ENCODE peak calls at places on chromosome 16, in four cellular contexts. T is IMR-90, E is HepG2, N is K562. Z is an unnamed sample.

GRCh38 chr16:68388124-68388523 is 60.2 kb downstream of the SMPD3 start:
- DNase-seq in T (no peak), E (no peak), N (no peak), Z (no peak)

GRCh38 chr16:4260360-4260759 is 12.5 kb downstream of the TFAP4 start:
- DNase-seq in T (no peak), E (no peak), N (no peak), Z (no peak)

GRCh38 chr16:31179153-31179746 is 689 bp upstream of the FUS start:
- DNase-seq in T (no peak), E (no peak), N (peak; percentile 42), Z (no peak)

GRCh38 chr16:83561876-83562275 is 245.9 kb upstream of the HSBP1 start:
- DNase-seq in T (peak; percentile 40), E (peak; percentile 13), N (peak; percentile 21), Z (no peak)

GRCh38 chr16:30902070-30902972 is 5.9 kb downstream of the CTF1 start:
- DNase-seq in T (peak; percentile 63), E (peak; percentile 33), N (peak; percentile 88), Z (peak; percentile 82)

GRCh38 chr16:88461291-88462269 is 8.5 kb downstream of the ZFPM1 start:
- DNase-seq in T (no peak), E (no peak), N (peak; percentile 81), Z (no peak)

GRCh38 chr16:51144203-51144602 is 6.9 kb downstream of the SALL1 start:
- DNase-seq in T (no peak), E (no peak), N (no peak), Z (no peak)

GRCh38 chr16:324451-325334 is 27.8 kb downstream of the AXIN1 start:
- DNase-seq in T (no peak), E (no peak), N (peak; percentile 89), Z (no peak)

GRCh38 chr16:10408824-10409381 is 23.0 kb downstream of the ATF7IP2 start:
- DNase-seq in T (no peak), E (peak; percentile 38), N (no peak), Z (peak; percentile 49)

GRCh38 chr16:55495616-55496289 is 13.1 kb upstream of the LPCAT2 start:
- DNase-seq in T (peak; percentile 85), E (peak; percentile 65), N (no peak), Z (no peak)

GRCh38 chr16:8634991-8635736 is 13.7 kb downstream of the METTL22 start:
- DNase-seq in T (peak; percentile 28), E (peak; percentile 66), N (peak; percentile 69), Z (peak; percentile 64)

GRCh38 chr16:67969286-67970039 is 1.0 kb upstream of the SLC12A4 start:
- DNase-seq in T (no peak), E (peak; percentile 72), N (peak; percentile 66), Z (no peak)

GRCh38 chr16:31072540-31073072 is 1.4 kb downstream of the ZNF668 start:
- DNase-seq in T (peak; percentile 69), E (peak; percentile 27), N (peak; percentile 62), Z (peak; percentile 46)

GRCh38 chr16:11857161-11857560 is 5.8 kb upstream of the RSL1D1 start:
- DNase-seq in T (peak; percentile 70), E (no peak), N (no peak), Z (no peak)

GRCh38 chr16:88353232-88353631 is 29.5 kb upstream of the ZNF469 start:
- DNase-seq in T (no peak), E (no peak), N (no peak), Z (no peak)

GRCh38 chr16:58339452-58339938 is 44.7 kb upstream of the PRSS54 start:
- DNase-seq in T (no peak), E (peak; percentile 41), N (no peak), Z (peak; percentile 58)

GRCh38 chr16:3783516-3783915 is 66.2 kb upstream of the TRAP1 start:
- DNase-seq in T (no peak), E (no peak), N (no peak), Z (no peak)

GRCh38 chr16:47928008-47928407 is 227.8 kb downstream of the ABCC12 start:
- DNase-seq in T (no peak), E (peak; percentile 44), N (peak; percentile 25), Z (no peak)

GRCh38 chr16:17227278-17227677 is 243.5 kb downstream of the XYLT1 start:
- DNase-seq in T (no peak), E (no peak), N (no peak), Z (no peak)

GRCh38 chr16:87437327-87437726 is 45.2 kb downstream of the MAP1LC3B start:
- DNase-seq in T (no peak), E (no peak), N (no peak), Z (no peak)

GRCh38 chr16:27303256-27304100 is 10.3 kb upstream of the IL4R start:
- DNase-seq in T (no peak), E (no peak), N (no peak), Z (no peak)

GRCh38 chr16:2422123-2422867 is 7.0 kb upstream of the CCNF start:
- DNase-seq in T (no peak), E (no peak), N (no peak), Z (no peak)

GRCh38 chr16:67948015-67948414 is 4.1 kb upstream of the LCAT start:
- DNase-seq in T (no peak), E (no peak), N (no peak), Z (no peak)

GRCh38 chr16:21159281-21159951 is 942 bp downstream of the LDAF1 start:
- DNase-seq in T (no peak), E (no peak), N (peak; percentile 41), Z (no peak)

GRCh38 chr16:1216681-1217400 is 8.2 kb downstream of the TPSG1 start:
- DNase-seq in T (no peak), E (no peak), N (no peak), Z (no peak)

GRCh38 chr16:11575223-11575589 is 11.5 kb downstream of the LITAF start:
- DNase-seq in T (no peak), E (no peak), N (no peak), Z (no peak)

GRCh38 chr16:73202176-73202729 is 154.3 kb upstream of the ZFHX3 start:
- DNase-seq in T (peak; percentile 97), E (peak; percentile 55), N (no peak), Z (peak; percentile 16)

GRCh38 chr16:20166531-20167235 is 93.0 kb upstream of the GPR139 start:
- DNase-seq in T (no peak), E (no peak), N (no peak), Z (no peak)

GRCh38 chr16:44655-45054 is 8.8 kb downstream of the POLR3K start:
- DNase-seq in T (no peak), E (no peak), N (no peak), Z (no peak)

GRCh38 chr16:48629531-48629930 is 19.6 kb upstream of the N4BP1 start:
- DNase-seq in T (no peak), E (no peak), N (no peak), Z (no peak)

GRCh38 chr16:85661131-85662035 is 27.4 kb downstream of the GINS2 start:
- DNase-seq in T (no peak), E (no peak), N (no peak), Z (no peak)

GRCh38 chr16:85657996-85658395 is 30.8 kb downstream of the GINS2 start:
- DNase-seq in T (no peak), E (no peak), N (no peak), Z (no peak)

GRCh38 chr16:85659805-85660511 is 28.8 kb downstream of the GINS2 start:
- DNase-seq in T (peak; percentile 41), E (peak; percentile 39), N (peak; percentile 84), Z (peak; percentile 88)

GRCh38 chr16:85658504-85659326 is 30.0 kb downstream of the GINS2 start:
- DNase-seq in T (no peak), E (no peak), N (no peak), Z (no peak)

DNA sequence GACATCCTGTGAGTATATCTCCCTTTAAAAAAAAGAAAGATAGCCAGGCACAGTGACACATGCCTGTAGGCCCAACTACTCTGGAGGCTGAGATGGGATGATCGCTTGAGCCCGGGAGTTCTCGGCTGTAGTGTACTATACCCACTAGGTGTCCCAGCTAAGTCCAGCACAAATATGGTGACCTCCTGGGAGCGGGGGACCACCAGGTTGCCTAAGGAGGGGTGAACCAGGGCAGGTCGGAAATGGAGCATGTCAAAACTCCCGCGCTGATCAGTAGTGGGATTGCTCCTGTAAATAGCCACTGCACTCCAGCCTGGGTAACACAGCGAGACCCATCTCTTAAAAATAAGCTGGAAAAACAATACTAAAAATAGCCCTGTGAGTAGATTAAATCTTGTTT is 29.4 kb downstream of the GINS2 start:
- DNase-seq in T (no peak), E (no peak), N (no peak), Z (no peak)
- TF ChIP-seq MAZ in T (no peak), E (no peak), N (no peak), Z (no peak)

GRCh38 chr16:75027520-75028300 is 28.9 kb downstream of the ZNRF1 start:
- DNase-seq in T (peak; percentile 31), E (no peak), N (no peak), Z (no peak)
- TF ChIP-seq MAZ in T (no peak), E (no peak), N (no peak), Z (no peak)

DNA sequence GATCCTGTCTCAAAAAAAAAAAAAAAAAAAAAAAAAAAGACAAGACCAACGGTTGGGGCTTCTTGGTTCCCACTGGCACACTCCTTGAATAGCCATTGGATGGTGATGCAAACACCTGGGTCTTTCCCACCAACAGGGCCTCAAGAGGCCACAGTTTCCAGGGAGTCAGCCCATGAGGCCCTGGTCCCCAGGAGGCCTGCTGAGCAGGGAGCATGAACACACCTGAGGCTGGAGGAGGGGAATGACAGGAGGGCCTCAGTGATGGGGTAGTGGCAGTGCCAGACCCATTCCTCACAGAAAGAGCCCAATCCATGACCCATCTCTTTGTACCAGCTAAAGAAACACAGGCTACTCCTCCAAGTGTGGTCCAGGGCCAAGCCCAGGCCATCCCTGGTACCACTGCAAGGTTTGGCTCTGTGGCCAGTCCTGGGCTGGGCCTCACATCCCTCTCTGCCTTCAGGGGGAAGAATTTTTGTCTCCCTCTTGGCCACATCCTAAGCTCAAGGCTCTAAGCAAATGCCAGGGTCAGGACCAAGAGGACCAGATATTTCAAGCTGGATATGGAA is 13.9 kb downstream of the ARL2BP start:
- DNase-seq in T (no peak), E (no peak), N (no peak), Z (no peak)
- TF ChIP-seq MAZ in T (no peak), E (no peak), N (no peak), Z (no peak)

DNA sequence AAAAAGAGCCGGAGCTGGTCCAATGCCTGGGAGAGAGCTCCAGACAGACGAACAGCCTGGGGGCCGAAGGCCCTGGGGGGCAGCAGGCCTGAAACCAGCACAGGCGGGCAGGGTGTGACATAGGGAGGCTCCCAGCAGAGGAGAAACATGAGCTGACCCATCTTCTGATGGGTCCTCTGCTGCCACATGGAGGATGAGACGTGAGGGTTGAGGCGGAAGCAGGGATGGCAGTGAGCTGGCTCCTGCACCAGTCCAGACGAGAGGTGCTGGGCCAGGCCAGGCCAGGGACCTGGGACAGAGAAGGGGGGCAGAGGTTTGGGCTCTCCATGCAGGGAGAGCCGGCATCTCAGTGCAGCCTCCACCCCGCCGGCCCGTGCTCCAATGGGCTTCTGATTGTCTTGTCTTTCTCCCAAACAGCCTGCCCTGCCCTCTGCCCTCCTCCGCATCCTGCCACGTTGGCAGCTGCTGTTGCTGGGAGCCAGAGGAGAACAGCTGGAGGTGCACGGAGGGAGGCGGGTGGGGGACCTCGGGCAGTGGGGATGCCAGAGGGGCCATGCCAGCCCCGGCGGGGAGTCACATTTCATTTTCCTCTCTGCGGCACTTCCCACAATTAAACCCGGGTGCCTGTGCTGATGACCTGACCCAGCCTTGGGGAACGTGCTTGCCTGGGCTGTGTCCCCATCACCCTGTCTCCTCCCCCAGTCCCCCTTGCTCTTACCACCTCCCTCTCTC is 139.0 kb upstream of the GSE1 start:
- DNase-seq in T (no peak), E (no peak), N (no peak), Z (no peak)
- TF ChIP-seq MAZ in T (no peak), E (no peak), N (no peak), Z (no peak)

DNA sequence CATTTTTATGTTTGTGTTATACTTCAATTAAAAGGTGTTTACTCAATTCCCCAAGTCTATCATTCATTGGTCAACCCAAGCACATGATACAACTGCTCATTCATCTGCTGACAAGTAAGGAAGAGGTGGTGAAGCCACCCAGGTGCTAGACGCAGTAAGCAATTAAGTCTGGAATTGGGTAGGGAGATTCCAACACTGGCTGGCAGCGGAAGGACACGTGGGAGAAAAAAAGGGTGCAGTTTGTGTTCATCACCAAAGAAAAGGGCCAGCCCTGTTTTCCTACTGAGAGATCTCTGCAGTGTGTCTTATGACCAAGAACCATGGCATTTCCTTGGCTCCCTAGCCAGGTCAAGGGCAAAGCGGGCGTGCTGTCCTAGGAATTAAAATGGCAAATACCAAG is 11.8 kb upstream of the ZNF23 start:
- DNase-seq in T (no peak), E (no peak), N (no peak), Z (no peak)
- TF ChIP-seq MAZ in T (no peak), E (no peak), N (no peak), Z (no peak)